ENCODE peak calls at places on chromosomes 5 and 9, in seven cellular contexts. X is thyroid gland; U is sigmoid colon; F is CD8-positive, alpha-beta T cell; S is A549; V is spleen; M is K562. L is an unnamed sample.

GRCh38 chr5:60018091-60018490 is 124.6 kb upstream of the PDE4D start:
- DNase-seq in V (no peak), X (no peak), U (no peak), F (no peak), M (no peak), S (no peak), L (no peak)

GRCh38 chr9:96858670-96859069 is 4.4 kb upstream of the ZNF782 start:
- DNase-seq in M (no peak), U (no peak), F (no peak), X (peak; percentile 10), S (no peak), V (no peak), L (no peak)

GRCh38 chr5:170632985-170633234 is 129.1 kb downstream of the KCNIP1 start:
- DNase-seq in X (no peak), U (peak; percentile 87), V (peak; percentile 87), F (peak; percentile 34), M (peak; percentile 92), S (no peak), L (peak; percentile 58)

GRCh38 chr5:50655067-50655809 is 11.2 kb upstream of the PARP8 start:
- DNase-seq in S (no peak), U (no peak), M (no peak), X (no peak), F (no peak), V (no peak), L (no peak)

GRCh38 chr5:125848746-125849145 is 574.5 kb upstream of the GRAMD2B start:
- DNase-seq in F (no peak), X (no peak), U (no peak), M (no peak), V (no peak), S (no peak), L (no peak)

GRCh38 chr5:89948977-89949376 is 460.6 kb downstream of the CETN3 start:
- DNase-seq in M (no peak), U (no peak), S (no peak), V (no peak), X (no peak), F (no peak), L (no peak)

GRCh38 chr5:134188092-134188491 is 11.3 kb upstream of the SKP1 start:
- DNase-seq in U (no peak), V (peak; percentile 52), M (no peak), X (no peak), S (no peak), F (no peak), L (no peak)

GRCh38 chr5:53373420-53374188 is 106.8 kb upstream of the FST start:
- DNase-seq in M (no peak), F (no peak), S (no peak), U (no peak), X (no peak), V (no peak), L (no peak)

GRCh38 chr5:74643160-74643562 is 2.6 kb upstream of the ENC1 start:
- DNase-seq in V (no peak), U (no peak), X (no peak), M (no peak), S (peak; percentile 79), F (no peak), L (no peak)

GRCh38 chr9:35932732-35933131 is 23.4 kb downstream of the SPAAR start:
- DNase-seq in M (no peak), U (no peak), S (no peak), V (no peak), F (no peak), X (no peak), L (no peak)

GRCh38 chr9:114769664-114770063 is 36.2 kb downstream of the TNFSF15 start:
- DNase-seq in X (no peak), S (no peak), M (no peak), U (no peak), V (no peak), F (no peak), L (no peak)

GRCh38 chr9:74960548-74960947 is 7.8 kb upstream of the C9orf40 start:
- DNase-seq in S (peak; percentile 74), U (no peak), M (no peak), X (no peak), F (no peak), V (no peak), L (no peak)

GRCh38 chr9:128072144-128073021 is 4.4 kb downstream of the SLC25A25 start:
- DNase-seq in M (no peak), S (peak; percentile 62), V (no peak), X (peak; percentile 92), F (peak; percentile 37), U (peak; percentile 95), L (peak; percentile 64)

GRCh38 chr5:171619196-171619595 is 166.4 kb upstream of the SMIM23 start:
- DNase-seq in S (no peak), X (no peak), M (no peak), F (no peak), V (no peak), U (peak; percentile 53), L (no peak)

GRCh38 chr5:142866563-142867275 is 96.5 kb downstream of the ARHGAP26 start:
- DNase-seq in F (peak; percentile 9), X (peak; percentile 45), M (peak; percentile 59), U (no peak), V (no peak), S (peak; percentile 82), L (peak; percentile 68)

GRCh38 chr9:126851286-126851880 is 9.1 kb upstream of the ZBTB34 start:
- DNase-seq in S (no peak), V (no peak), M (no peak), X (no peak), U (no peak), F (no peak), L (no peak)

GRCh38 chr5:177256296-177256695 is 47.2 kb downstream of the RAB24 start:
- DNase-seq in M (no peak), U (no peak), X (peak; percentile 68), V (no peak), S (peak; percentile 13), F (no peak), L (peak; percentile 27)

GRCh38 chr9:133320421-133320881 is 15.5 kb downstream of the SURF6 start:
- DNase-seq in F (no peak), S (peak; percentile 24), X (no peak), U (peak; percentile 41), V (peak; percentile 47), M (no peak), L (no peak)

GRCh38 chr5:150723845-150724244 is 23.0 kb upstream of the RBM22 start:
- DNase-seq in U (no peak), V (no peak), X (no peak), S (no peak), M (no peak), F (no peak), L (no peak)

GRCh38 chr5:131400585-131400984 is 136.7 kb downstream of the CDC42SE2 start:
- DNase-seq in S (no peak), F (no peak), V (no peak), X (no peak), M (no peak), U (no peak), L (no peak)

DNA sequence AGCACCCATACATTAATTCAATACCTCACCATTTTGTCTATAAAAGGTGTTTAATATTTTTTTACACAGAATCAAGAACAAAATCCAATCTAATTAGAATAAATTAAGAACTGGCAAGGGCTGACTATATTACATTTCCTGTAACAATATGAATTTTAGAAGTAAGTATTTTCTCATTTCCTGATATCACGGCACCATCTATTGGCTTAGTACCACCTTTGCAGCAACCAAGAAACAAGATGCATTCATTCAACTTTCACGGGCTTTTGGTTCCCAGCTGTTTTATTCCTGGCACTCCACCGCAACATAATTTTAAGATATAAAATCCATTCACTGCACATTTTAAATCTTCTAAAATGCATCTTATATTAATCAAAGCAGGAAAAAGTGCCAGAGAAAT is 20.6 kb downstream of the PSMB7 start:
- DNase-seq in M (no peak), X (no peak), F (no peak), S (no peak), U (no peak), V (no peak), L (no peak)
- H3K4me1 ChIP-seq in M (peaks cover 19% of the 10 kb centered on the region), X (peaks cover 13% of the 10 kb centered on the region), F (peaks cover 6% of the 10 kb centered on the region), S (peaks cover 53% of the 10 kb centered on the region), U (peaks cover 49% of the 10 kb centered on the region), V (no peaks in the 10 kb centered on the region), L (peaks cover 35% of the 10 kb centered on the region)

DNA sequence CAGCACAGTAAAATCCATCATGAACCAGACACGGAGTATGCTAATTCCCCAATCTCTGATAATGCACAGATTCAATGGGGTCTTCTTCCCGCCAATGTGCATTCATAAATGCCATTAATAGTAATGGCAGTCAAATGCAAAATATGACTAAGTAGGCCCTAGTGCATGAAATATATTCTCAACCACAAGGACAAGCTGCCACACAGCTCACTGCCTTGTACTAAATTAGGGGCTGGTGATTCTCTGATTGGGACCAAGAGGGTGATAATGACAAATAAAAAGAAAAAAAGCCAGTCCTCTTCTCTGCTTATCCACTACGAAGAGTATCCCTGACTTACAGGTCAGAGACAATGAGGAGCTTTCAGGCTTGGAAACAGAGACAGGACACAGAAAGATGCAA is 148.3 kb downstream of the EBF1 start:
- DNase-seq in U (no peak), M (no peak), V (no peak), F (no peak), X (no peak), S (no peak), L (no peak)
- H3K4me1 ChIP-seq in U (no peaks in the 10 kb centered on the region), M (no peaks in the 10 kb centered on the region), V (peaks cover 8% of the 10 kb centered on the region), F (no peaks in the 10 kb centered on the region), X (no peaks in the 10 kb centered on the region), S (no peaks in the 10 kb centered on the region), L (no peaks in the 10 kb centered on the region)

DNA sequence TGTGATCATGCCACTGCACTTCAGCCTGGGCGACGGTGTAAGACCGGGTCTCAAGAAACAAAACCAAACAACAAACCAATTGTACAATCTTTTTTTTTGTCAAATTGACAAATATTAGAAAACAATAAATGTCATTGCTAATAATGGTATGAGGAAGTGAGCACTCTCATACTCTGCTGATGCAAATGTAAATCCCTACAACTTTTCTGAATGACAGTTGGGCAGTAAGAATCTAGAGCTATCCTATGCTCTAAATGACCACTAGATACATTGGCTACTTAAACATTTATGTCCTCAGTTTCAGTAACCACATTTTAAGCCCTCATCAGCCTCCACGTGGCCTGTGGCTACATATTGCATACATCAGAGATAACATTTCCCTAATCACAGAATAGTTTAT is 256.2 kb downstream of the FER start:
- DNase-seq in F (no peak), M (no peak), V (no peak), S (no peak), U (no peak), X (no peak), L (no peak)
- H3K4me1 ChIP-seq in F (no peaks in the 10 kb centered on the region), M (no peaks in the 10 kb centered on the region), V (no peaks in the 10 kb centered on the region), S (no peaks in the 10 kb centered on the region), U (no peaks in the 10 kb centered on the region), X (no peaks in the 10 kb centered on the region), L (no peaks in the 10 kb centered on the region)

GRCh38 chr5:77946381-77947050 is 170.4 kb upstream of the TBCA start:
- DNase-seq in M (no peak), F (no peak), X (no peak), V (no peak), U (no peak), S (no peak), L (no peak)
- H3K4me1 ChIP-seq in M (no peaks in the 10 kb centered on the region), F (no peaks in the 10 kb centered on the region), X (no peaks in the 10 kb centered on the region), V (no peaks in the 10 kb centered on the region), U (no peaks in the 10 kb centered on the region), S (no peaks in the 10 kb centered on the region), L (no peaks in the 10 kb centered on the region)

L was measured in body of pancreas.